ENCODE peak calls at places on chromosome 21, in ten cellular contexts. V is tibial nerve, R is endodermal cell, N is aorta, W is GM12864, Y is fibroblast of mammary gland, G is AG10803, B is bronchial epithelial cell, X is upper lobe of right lung, Q is fibroblast of lung. P is an unnamed sample.

GRCh38 chr21:14826630-14827029 is 238.2 kb downstream of the NRIP1 start:
- DNase-seq in V (no peak), R (no peak), N (no peak), W (peak; percentile 41), Y (no peak), G (no peak), B (no peak), X (no peak), Q (no peak), P (no peak)

GRCh38 chr21:28240586-28240985 is 752.1 kb downstream of the LTN1 start:
- DNase-seq in V (no peak), R (no peak), N (no peak), W (no peak), Y (no peak), G (no peak), B (no peak), X (no peak), Q (peak; percentile 88), P (no peak)

GRCh38 chr21:46509760-46510159 is 51.1 kb downstream of the DIP2A start:
- DNase-seq in V (no peak), R (no peak), N (no peak), W (no peak), Y (peak; percentile 80), G (peak; percentile 4), B (peak; percentile 88), X (no peak), Q (peak; percentile 56), P (no peak)

GRCh38 chr21:41143596-41144325 is 24.2 kb upstream of the BACE2 start:
- DNase-seq in V (no peak), R (no peak), N (no peak), W (no peak), Y (no peak), G (no peak), B (no peak), X (no peak), Q (no peak), P (no peak)

GRCh38 chr21:37587635-37588177 is 221.1 kb downstream of the DYRK1A start:
- DNase-seq in V (no peak), R (peak; percentile 63), N (no peak), W (no peak), Y (no peak), G (no peak), B (no peak), X (no peak), Q (no peak), P (no peak)

GRCh38 chr21:23936224-23936623 is 1671.1 kb downstream of the MRPL39 start:
- DNase-seq in V (no peak), R (peak; percentile 63), N (no peak), W (no peak), Y (peak; percentile 5), G (no peak), B (no peak), X (no peak), Q (peak; percentile 50), P (peak; percentile 27)

GRCh38 chr21:41059871-41060270 is 108.1 kb upstream of the BACE2 start:
- DNase-seq in V (no peak), R (no peak), N (no peak), W (no peak), Y (no peak), G (no peak), B (no peak), X (no peak), Q (no peak), P (no peak)

GRCh38 chr21:34805157-34805556 is 136.4 kb downstream of the CLIC6 start:
- DNase-seq in V (no peak), R (no peak), N (no peak), W (no peak), Y (no peak), G (no peak), B (no peak), X (no peak), Q (no peak), P (no peak)

GRCh38 chr21:25493722-25494121 is 113.6 kb downstream of the MRPL39 start:
- DNase-seq in V (no peak), R (no peak), N (no peak), W (no peak), Y (no peak), G (no peak), B (no peak), X (no peak), Q (no peak), P (no peak)

GRCh38 chr21:17512245-17513213 is at the start of gene CXADR:
- DNase-seq in V (no peak), R (peak; percentile 97), N (peak; percentile 77), W (no peak), Y (no peak), G (no peak), B (peak; percentile 59), X (peak; percentile 96), Q (peak; percentile 24), P (no peak)

GRCh38 chr21:32569261-32570230 is 15.8 kb downstream of the TCP10L start:
- DNase-seq in V (peak; percentile 60), R (peak; percentile 93), N (peak; percentile 90), W (peak; percentile 30), Y (peak; percentile 79), G (peak; percentile 67), B (peak; percentile 69), X (peak; percentile 89), Q (peak; percentile 82), P (peak; percentile 87)

DNA sequence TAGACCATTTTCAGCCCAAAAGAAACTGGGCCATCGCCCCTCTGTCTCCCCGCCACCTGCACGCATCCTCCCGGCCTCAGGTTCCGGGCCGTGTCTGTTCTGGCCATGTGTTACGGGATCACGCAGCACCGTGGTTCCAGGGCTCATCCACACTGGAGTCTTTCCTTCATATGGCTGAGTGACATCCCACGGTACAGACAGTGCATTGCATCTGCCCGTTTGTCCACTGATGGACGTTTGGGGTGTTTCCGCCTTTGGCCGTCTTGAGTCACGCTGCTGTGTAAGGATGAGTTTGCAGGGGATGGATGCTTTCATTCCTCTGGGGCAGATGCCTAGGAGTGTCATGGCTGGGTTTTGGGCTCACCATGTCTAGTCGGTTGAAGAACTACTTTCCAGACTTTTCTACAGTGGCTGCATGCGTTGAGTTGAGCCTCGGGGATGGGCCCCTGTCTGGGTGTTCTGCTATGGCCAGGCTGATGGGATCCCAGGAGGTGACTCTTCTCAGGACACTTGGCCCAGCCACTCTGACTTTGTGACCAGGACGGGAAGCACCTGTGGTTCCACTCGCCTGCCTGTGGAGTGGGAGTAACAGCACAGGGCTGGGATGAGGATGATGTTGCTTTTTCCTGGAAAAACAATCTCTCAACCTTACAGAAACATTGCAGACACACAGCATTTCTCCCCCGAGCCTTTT is 16.8 kb downstream of the RRP1 start:
- DNase-seq in V (no peak), R (no peak), N (no peak), W (peak; percentile 18), Y (no peak), G (no peak), B (no peak), X (no peak), Q (no peak), P (no peak)
- H3K4me3 ChIP-seq in V (no peak overlapping the region), R (no peak overlapping the region), N (no peak overlapping the region), W (no peak overlapping the region), Y (no peak overlapping the region), G (no peak overlapping the region), B (no peak overlapping the region), X (no peak overlapping the region), Q (no peak overlapping the region), P (no peak overlapping the region)

DNA sequence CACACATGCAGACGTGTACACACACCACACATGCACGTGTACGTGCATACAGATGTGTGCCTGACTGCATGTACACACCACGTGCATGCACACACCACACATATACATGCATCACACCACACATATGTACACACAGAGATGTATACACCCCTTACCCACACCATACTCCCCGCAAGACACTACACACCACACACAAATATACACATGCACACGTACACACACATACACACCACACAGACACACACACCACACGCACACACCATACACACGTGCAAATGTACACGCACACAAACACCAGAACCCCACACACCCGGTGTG is 9.7 kb downstream of the ITGB2 start:
- DNase-seq in V (no peak), R (no peak), N (no peak), W (no peak), Y (no peak), G (no peak), B (no peak), X (no peak), Q (no peak), P (no peak)
- H3K4me3 ChIP-seq in V (no peak overlapping the region), R (no peak overlapping the region), N (no peak overlapping the region), W (no peak overlapping the region), Y (no peak overlapping the region), G (no peak overlapping the region), B (no peak overlapping the region), X (no peak overlapping the region), Q (no peak overlapping the region), P (no peak overlapping the region)

GRCh38 chr21:35853321-35853922 is 206.9 kb downstream of the SETD4 start:
- DNase-seq in V (no peak), R (no peak), N (no peak), W (no peak), Y (peak; percentile 35), G (no peak), B (no peak), X (no peak), Q (peak; percentile 22), P (no peak)

GRCh38 chr21:35850029-35850428 is 210.3 kb downstream of the SETD4 start:
- DNase-seq in V (no peak), R (no peak), N (no peak), W (no peak), Y (peak; percentile 85), G (peak; percentile 81), B (peak; percentile 30), X (no peak), Q (peak; percentile 81), P (no peak)

GRCh38 chr21:35852820-35853219 is 207.5 kb downstream of the SETD4 start:
- DNase-seq in V (no peak), R (no peak), N (no peak), W (no peak), Y (no peak), G (no peak), B (no peak), X (no peak), Q (no peak), P (no peak)

GRCh38 chr21:35849131-35849530 is 211.2 kb downstream of the SETD4 start:
- DNase-seq in V (no peak), R (no peak), N (no peak), W (no peak), Y (no peak), G (no peak), B (no peak), X (no peak), Q (no peak), P (no peak)

GRCh38 chr21:35850542-35851103 is 209.7 kb downstream of the SETD4 start:
- DNase-seq in V (no peak), R (peak; percentile 25), N (no peak), W (no peak), Y (peak; percentile 43), G (peak; percentile 39), B (no peak), X (no peak), Q (no peak), P (no peak)
- H3K4me3 ChIP-seq in V (peak overlapping the region; percentile 25), R (no peak overlapping the region), N (no peak overlapping the region), W (no peak overlapping the region), Y (no peak overlapping the region), G (peak overlapping the region; percentile 42), B (no peak overlapping the region), X (no peak overlapping the region), Q (no peak overlapping the region), P (no peak overlapping the region)

DNA sequence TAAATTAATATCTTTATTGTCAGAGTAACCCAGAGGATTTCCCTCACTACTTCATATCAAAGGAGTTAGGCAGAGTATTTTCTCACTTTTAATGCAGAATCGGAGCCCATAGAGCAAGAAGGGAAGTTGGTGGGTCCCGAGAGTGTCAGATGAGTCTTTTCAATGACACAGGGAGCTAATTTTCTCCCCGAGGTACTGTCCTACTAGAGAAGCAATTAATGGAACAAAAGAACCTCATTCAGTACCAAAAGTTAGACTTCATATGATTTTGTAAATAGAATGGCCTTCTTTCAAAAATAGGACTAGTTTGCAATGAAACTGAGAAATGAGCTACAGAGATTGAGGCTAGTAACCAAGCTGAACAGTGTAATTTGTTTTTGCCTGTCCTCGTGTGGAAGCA is 3.9 kb downstream of the NCAM2 start:
- DNase-seq in V (no peak), R (no peak), N (no peak), W (no peak), Y (no peak), G (no peak), B (no peak), X (no peak), Q (no peak), P (no peak)
- H3K4me3 ChIP-seq in V (no peak overlapping the region), R (no peak overlapping the region), N (no peak overlapping the region), W (no peak overlapping the region), Y (no peak overlapping the region), G (no peak overlapping the region), B (no peak overlapping the region), X (peak overlapping the region; percentile 4), Q (no peak overlapping the region), P (no peak overlapping the region)